ENCODE peak calls at places on chromosomes 4 and X, in nine cellular contexts. D, E, V, M, S, Y, U, T and H are unnamed samples. For H3K27me3, the result is how much of the 10 kb centered on the place peaks cover.

GRCh38 chr4:25457053-25457715 is 80.1 kb downstream of the ANAPC4 start:
- DNase-seq in D (no peak), E (no peak), V (no peak), M (no peak), S (no peak), Y (no peak), U (no peak), T (no peak), H (no peak)

GRCh38 chrX:131792789-131793462 is 230.2 kb upstream of the STK26 start:
- DNase-seq in D (no peak), E (peak), V (no peak), M (no peak), S (peak), Y (no peak), U (no peak), T (peak), H (peak)

GRCh38 chrX:118199997-118200396 is 83.4 kb upstream of the KLHL13 start:
- DNase-seq in D (no peak), E (no peak), V (no peak), M (no peak), S (no peak), Y (no peak), U (no peak), T (no peak), H (no peak)

GRCh38 chrX:133053854-133054565 is 42.9 kb downstream of the USP26 start:
- DNase-seq in D (no peak), E (no peak), V (no peak), M (no peak), S (no peak), Y (no peak), U (no peak), T (no peak), H (no peak)

GRCh38 chr4:164930647-164931046 is 46.8 kb downstream of the TRIM61 start:
- DNase-seq in D (no peak), E (peak), V (no peak), M (no peak), S (no peak), Y (no peak), U (no peak), T (no peak), H (no peak)

GRCh38 chr4:90603540-90603939 is 476.3 kb downstream of the CCSER1 start:
- DNase-seq in D (no peak), E (no peak), V (no peak), M (no peak), S (no peak), Y (no peak), U (no peak), T (no peak), H (no peak)

GRCh38 chr4:109406337-109406931 is 27.2 kb upstream of the SEC24B start:
- DNase-seq in D (peak), E (no peak), V (peak), M (peak), S (no peak), Y (peak), U (no peak), T (no peak), H (no peak)

GRCh38 chrX:17535229-17535628 is 160.2 kb downstream of the NHS start:
- DNase-seq in D (peak), E (peak), V (no peak), M (peak), S (peak), Y (no peak), U (no peak), T (no peak), H (no peak)

GRCh38 chr4:151933122-151933827 is 172.5 kb upstream of the GATB start:
- DNase-seq in D (no peak), E (no peak), V (peak), M (no peak), S (no peak), Y (no peak), U (no peak), T (no peak), H (no peak)

GRCh38 chrX:124862304-124862703 is 457.4 kb upstream of the TEX13C start:
- DNase-seq in D (no peak), E (no peak), V (no peak), M (no peak), S (no peak), Y (no peak), U (no peak), T (no peak), H (no peak)

GRCh38 chrX:124860736-124861135 is 458.9 kb upstream of the TEX13C start:
- DNase-seq in D (no peak), E (no peak), V (no peak), M (no peak), S (no peak), Y (no peak), U (no peak), T (no peak), H (no peak)

DNA sequence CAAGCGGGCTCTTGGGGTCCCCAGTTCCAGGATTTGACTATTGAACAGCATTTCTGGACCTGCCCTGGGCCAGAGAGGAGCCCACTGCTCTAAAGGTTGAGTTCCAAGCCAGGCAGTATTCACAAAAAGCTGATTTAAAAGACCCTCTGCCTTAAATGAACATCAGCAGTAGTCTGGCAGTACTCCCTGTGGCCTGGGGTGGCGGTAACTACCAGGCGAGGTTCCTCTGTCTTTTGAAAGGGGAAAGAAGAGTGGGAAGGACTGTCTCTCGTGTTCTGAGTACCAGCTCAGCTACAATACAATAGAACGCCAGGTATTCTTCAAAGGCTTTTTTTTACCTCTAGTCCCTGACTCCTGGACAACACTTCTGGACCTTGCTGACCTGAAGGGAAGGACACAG is 456.4 kb upstream of the TEX13C start:
- DNase-seq in D (no peak), E (no peak), V (no peak), M (no peak), S (no peak), Y (no peak), U (no peak), T (no peak), H (no peak)
- TF ChIP-seq CTCF in D (no peak), E (no peak), V (no peak), M (no peak), S (no peak), Y (no peak), U (no peak), T (no peak), H (no peak)

GRCh38 chrX:15926622-15927021 is 72.0 kb upstream of the AP1S2 start:
- DNase-seq in D (no peak), E (no peak), V (no peak), M (no peak), S (no peak), Y (no peak), U (no peak), T (no peak), H (no peak)
- H3K27me3 ChIP-seq in D (under half), E (under half), V (under half), M (under half), S (under half), Y (under half), U (under half), T (under half), H (under half)

GRCh38 chr4:915041-915474 is 17.1 kb downstream of the GAK start:
- DNase-seq in D (no peak), E (peak), V (peak), M (no peak), S (no peak), Y (no peak), U (peak), T (peak), H (no peak)
- TF ChIP-seq POLR2A in D (no peak), E (no peak), V (no peak), M (no peak), S (no peak), Y (no peak), U (no peak), T (no peak), H (no peak)

GRCh38 chr4:153346563-153346962 is 2.1 kb downstream of the MND1 start:
- DNase-seq in D (no peak), E (no peak), V (no peak), M (no peak), S (no peak), Y (no peak), U (no peak), T (no peak), H (no peak)

GRCh38 chr4:153347117-153347516 is 2.6 kb downstream of the MND1 start:
- DNase-seq in D (no peak), E (no peak), V (no peak), M (no peak), S (no peak), Y (no peak), U (no peak), T (no peak), H (no peak)

GRCh38 chr4:153346031-153346430 is 1.5 kb downstream of the MND1 start:
- DNase-seq in D (no peak), E (no peak), V (no peak), M (no peak), S (no peak), Y (no peak), U (no peak), T (no peak), H (no peak)

GRCh38 chr4:153349206-153349805 is 4.8 kb downstream of the MND1 start:
- DNase-seq in D (no peak), E (no peak), V (no peak), M (no peak), S (no peak), Y (no peak), U (no peak), T (no peak), H (no peak)

GRCh38 chr4:153348006-153348405 is 3.5 kb downstream of the MND1 start:
- DNase-seq in D (peak), E (no peak), V (no peak), M (no peak), S (no peak), Y (no peak), U (no peak), T (no peak), H (no peak)
- TF ChIP-seq CTCF in D (peak), E (no peak), V (no peak), M (no peak), S (no peak), Y (no peak), U (no peak), T (no peak), H (no peak)

DNA sequence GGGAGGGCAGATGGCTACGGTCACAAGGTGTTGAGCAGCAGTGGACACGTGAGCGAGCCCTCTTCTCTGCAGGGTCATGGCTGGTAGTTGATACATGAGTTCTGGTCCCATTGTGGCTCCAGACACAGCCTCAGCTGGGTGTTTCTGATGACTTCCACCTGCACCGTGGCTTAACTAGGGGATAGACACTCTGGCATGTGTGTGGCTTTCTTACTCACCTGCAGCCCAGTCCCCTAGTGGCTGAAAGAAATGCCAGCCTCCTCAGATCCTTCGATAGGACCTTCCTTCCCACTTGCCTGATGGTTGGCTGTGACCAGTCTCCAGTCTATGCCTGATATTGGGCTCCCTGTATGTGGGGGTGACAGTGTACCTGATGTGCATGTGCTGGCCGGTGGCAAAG is 5.0 kb downstream of the GPR78 start:
- DNase-seq in D (no peak), E (no peak), V (peak), M (no peak), S (no peak), Y (no peak), U (no peak), T (peak), H (no peak)
- H3K27me3 ChIP-seq in D (half or more), E (under half), V (under half), M (under half), S (half or more), Y (under half), U (under half), T (under half), H (under half)

GRCh38 chr4:102335616-102336015 is 9.7 kb downstream of the SLC39A8 start:
- DNase-seq in D (no peak), E (no peak), V (no peak), M (no peak), S (no peak), Y (no peak), U (no peak), T (no peak), H (no peak)
- TF ChIP-seq POLR2A in D (no peak), E (no peak), V (no peak), M (no peak), S (no peak), Y (no peak), U (no peak), T (no peak), H (no peak)

GRCh38 chr4:8269535-8270417 is at the start of gene HTRA3:
- DNase-seq in D (no peak), E (peak), V (peak), M (no peak), S (peak), Y (peak), U (no peak), T (no peak), H (no peak)
- TF ChIP-seq CTCF in D (no peak), E (no peak), V (no peak), M (no peak), S (no peak), Y (no peak), U (no peak), T (no peak), H (no peak)

GRCh38 chrX:151391722-151392121 is 5.3 kb upstream of the VMA21 start:
- DNase-seq in D (peak), E (no peak), V (no peak), M (no peak), S (no peak), Y (peak), U (no peak), T (no peak), H (no peak)
- H3K27me3 ChIP-seq in D (under half), E (under half), V (under half), M (under half), S (under half), Y (under half), U (under half), T (under half), H (under half)

DNA sequence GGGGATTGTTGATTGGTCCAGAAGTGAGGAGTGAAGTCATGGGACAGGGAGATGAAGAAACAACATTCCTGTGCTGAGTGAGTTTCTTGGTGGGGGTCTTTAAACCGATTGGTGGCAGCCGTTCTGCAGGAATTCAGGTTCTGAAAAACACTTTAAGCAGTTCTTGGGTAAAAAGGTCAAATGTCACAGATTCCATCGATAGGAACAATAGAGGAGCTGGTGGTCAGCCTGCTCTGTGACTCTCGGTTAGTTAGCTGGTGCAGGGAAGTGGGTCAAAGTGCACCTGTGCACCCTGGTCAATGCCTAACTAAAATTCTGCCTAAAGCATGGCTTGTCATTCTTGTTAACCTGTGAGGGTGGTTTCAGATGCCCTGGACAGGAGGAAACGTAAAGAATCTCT is 34.6 kb upstream of the MGST2 start:
- DNase-seq in D (no peak), E (no peak), V (no peak), M (no peak), S (no peak), Y (no peak), U (no peak), T (no peak), H (no peak)
- TF ChIP-seq POLR2A in D (no peak), E (no peak), V (no peak), M (no peak), S (no peak), Y (no peak), U (no peak), T (no peak), H (no peak)

GRCh38 chrX:19931146-19931545 is 43.7 kb upstream of the SH3KBP1 start:
- DNase-seq in D (no peak), E (no peak), V (no peak), M (no peak), S (no peak), Y (no peak), U (no peak), T (no peak), H (no peak)
- TF ChIP-seq CTCF in D (no peak), E (no peak), V (no peak), M (no peak), S (no peak), Y (no peak), U (no peak), T (no peak), H (no peak)